ENCODE peak calls at places on chromosome 3, in four cellular contexts. I is IMR-90, Q is K562, V is GM12878. K is an unnamed sample.

GRCh38 chr3:65356331-65357286 is 668.8 kb upstream of the ADAMTS9 start:
- DNase-seq in Q (no peak), V (no peak), I (no peak), K (no peak)

GRCh38 chr3:38027466-38028465 is 1.7 kb downstream of the PLCD1 start:
- DNase-seq in Q (no peak), I (no peak), V (no peak), K (no peak)

GRCh38 chr3:155560594-155560993 is 184.3 kb downstream of the PLCH1 start:
- DNase-seq in Q (no peak), I (no peak), V (no peak), K (no peak)

GRCh38 chr3:115958531-115958930 is 335.2 kb downstream of the GAP43 start:
- DNase-seq in V (no peak), Q (no peak), I (no peak), K (no peak)

GRCh38 chr3:71753716-71754609 is at the start of gene GPR27:
- DNase-seq in V (no peak), I (peak), Q (no peak), K (peak)

GRCh38 chr3:50237754-50238548 is 1.9 kb downstream of the GNAI2 start:
- DNase-seq in Q (no peak), V (peak), I (peak), K (peak)

GRCh38 chr3:20646425-20646824 is 460.4 kb upstream of the SGO1 start:
- DNase-seq in Q (no peak), V (no peak), I (no peak), K (no peak)

GRCh38 chr3:129195731-129196256 is 12.1 kb upstream of the CNBP start:
- DNase-seq in V (no peak), I (peak), Q (no peak), K (peak)

GRCh38 chr3:72100062-72100511 is 315.1 kb upstream of the PROK2 start:
- DNase-seq in I (no peak), Q (no peak), V (no peak), K (no peak)

GRCh38 chr3:69353492-69353891 is 32.4 kb downstream of the FRMD4B start:
- DNase-seq in Q (no peak), I (no peak), V (no peak), K (peak)

GRCh38 chr3:169199283-169199682 is 464.2 kb downstream of the MECOM start:
- DNase-seq in Q (no peak), I (no peak), V (no peak), K (no peak)

GRCh38 chr3:114221165-114221880 is 16.1 kb downstream of the ZNF80 start:
- DNase-seq in Q (no peak), I (no peak), V (no peak), K (no peak)

GRCh38 chr3:160675566-160676124 is 1.3 kb upstream of the ARL14 start:
- DNase-seq in V (no peak), I (no peak), Q (no peak), K (peak)

GRCh38 chr3:132595036-132595435 is 2.0 kb upstream of the ACKR4 start:
- DNase-seq in Q (no peak), I (peak), V (no peak), K (peak)

GRCh38 chr3:185820973-185821758 is 3.7 kb downstream of the IGF2BP2 start:
- DNase-seq in I (peak), V (no peak), Q (no peak), K (peak)
- H3K27ac ChIP-seq in I (peak), V (no peak), Q (peak), K (peak)

GRCh38 chr3:5428607-5429516 is 241.4 kb downstream of the EDEM1 start:
- DNase-seq in Q (peak), I (no peak), V (peak), K (no peak)

GRCh38 chr3:5431142-5431541 is 243.6 kb downstream of the EDEM1 start:
- DNase-seq in I (no peak), Q (no peak), V (no peak), K (no peak)

GRCh38 chr3:5429517-5429890 is 242.0 kb downstream of the EDEM1 start:
- DNase-seq in I (no peak), Q (peak), V (no peak), K (no peak)

GRCh38 chr3:5430701-5431100 is 243.2 kb downstream of the EDEM1 start:
- DNase-seq in I (no peak), V (no peak), Q (no peak), K (no peak)

GRCh38 chr3:5431811-5432378 is 244.4 kb downstream of the EDEM1 start:
- DNase-seq in Q (no peak), I (no peak), V (no peak), K (no peak)
- TF ChIP-seq FOS in Q (peak), I (no peak), V (no peak), K (no peak)

DNA sequence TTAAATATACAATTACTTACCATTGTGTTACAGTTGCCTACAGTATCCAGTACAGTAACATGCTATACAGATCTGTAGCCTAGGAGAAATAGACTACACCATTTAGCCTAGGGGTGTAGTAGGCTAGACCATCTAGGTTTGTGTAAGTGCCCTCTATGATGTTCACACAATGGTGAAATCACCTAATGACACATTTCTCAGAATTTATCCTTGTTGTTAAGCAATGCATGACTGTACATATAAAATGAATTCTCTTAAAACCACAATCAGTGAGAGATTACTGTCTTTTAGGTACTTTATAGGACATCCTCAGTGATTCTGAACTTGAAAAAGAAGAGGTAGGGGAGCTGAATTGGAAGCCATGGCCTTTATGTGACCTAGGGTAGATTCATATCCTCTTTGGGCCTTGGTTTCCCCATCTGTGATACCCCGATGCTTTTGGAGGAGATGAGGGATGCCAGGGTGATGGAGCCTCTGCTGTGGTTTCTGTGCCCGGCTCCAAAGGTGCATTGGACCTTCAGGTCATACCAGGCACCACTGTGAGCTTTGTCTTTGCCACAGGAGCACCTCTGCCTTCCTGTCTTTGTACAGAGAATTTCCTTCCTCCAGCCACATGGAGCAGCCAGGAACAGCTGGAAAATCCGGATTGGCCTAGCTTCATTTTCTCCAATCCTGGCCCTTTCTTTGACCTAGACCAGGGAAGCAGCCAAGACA is 51.9 kb upstream of the FLNB start:
- DNase-seq in I (peak), Q (no peak), V (no peak), K (peak)
- H3K27ac ChIP-seq in I (peak), Q (no peak), V (no peak), K (peak)

DNA sequence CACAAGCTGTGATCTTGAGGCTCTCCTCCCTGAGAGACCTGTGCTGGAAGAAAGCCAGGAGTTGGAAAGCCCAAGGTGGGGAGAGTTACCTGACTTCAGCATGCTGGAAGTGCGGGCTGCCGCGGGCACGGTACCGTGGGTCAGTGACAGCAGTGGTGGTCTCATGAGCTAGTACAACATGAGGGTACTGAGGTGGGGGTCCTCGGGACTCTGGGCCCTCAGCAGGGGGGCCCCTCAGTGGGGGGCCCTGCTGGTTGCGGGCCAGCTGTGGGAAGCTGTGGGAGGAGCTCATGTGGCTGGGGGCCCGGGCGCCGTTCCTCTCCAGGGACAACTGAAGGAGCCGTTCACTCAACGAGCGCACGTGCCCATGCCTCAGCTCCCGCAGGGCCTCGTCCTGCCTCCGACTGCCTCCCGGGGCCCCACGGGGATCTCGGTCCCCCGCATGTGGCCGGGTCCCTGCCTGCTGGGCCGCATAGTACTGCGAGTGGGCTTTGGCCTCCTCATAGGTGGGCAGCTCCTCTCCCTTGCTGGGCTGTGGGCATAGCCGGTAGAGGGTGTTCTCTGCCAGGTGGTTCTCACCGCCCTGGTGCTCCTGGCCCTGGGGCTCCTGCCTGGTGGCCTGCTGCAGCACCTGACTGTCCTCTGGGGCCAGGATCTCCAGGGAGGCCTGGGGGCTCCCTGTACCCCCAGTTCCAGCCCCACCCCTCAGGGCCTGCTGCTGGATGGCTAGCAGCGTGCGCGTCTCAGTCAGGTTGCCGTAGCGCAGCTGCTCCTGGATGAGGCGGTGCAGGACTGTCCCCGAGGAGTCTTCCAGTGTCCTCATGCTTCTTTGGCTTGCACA is 3.4 kb downstream of the AMOTL2 start:
- DNase-seq in V (no peak), I (no peak), Q (no peak), K (no peak)
- TF ChIP-seq FOS in V (no peak), I (no peak), Q (no peak), K (no peak)

DNA sequence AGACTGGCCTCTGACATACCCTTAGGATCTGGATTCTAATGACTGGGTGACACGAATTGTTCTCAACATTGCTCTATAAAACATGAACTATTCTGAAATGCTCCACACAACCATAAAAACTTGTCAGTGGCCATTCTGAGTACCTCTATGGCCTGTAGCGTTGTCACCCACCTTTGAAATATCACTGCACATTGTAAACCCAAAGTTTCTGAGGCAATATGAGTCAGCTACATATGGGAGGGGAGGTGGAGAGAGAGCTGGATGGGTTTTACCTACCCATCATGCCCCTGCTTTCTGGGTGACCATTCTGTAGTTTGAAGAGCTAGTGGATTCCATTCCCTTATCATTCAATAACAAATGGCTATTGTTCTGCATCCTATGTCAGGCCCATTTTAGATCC is 546.2 kb upstream of the TBL1XR1 start:
- DNase-seq in Q (no peak), V (no peak), I (no peak), K (no peak)
- H3K27ac ChIP-seq in Q (no peak), V (no peak), I (no peak), K (no peak)

GRCh38 chr3:8869613-8870012 is 93.7 kb downstream of the RAD18 start:
- DNase-seq in I (peak), V (no peak), Q (no peak), K (peak)
- TF ChIP-seq FOS in I (peak), V (no peak), Q (no peak), K (peak)

DNA sequence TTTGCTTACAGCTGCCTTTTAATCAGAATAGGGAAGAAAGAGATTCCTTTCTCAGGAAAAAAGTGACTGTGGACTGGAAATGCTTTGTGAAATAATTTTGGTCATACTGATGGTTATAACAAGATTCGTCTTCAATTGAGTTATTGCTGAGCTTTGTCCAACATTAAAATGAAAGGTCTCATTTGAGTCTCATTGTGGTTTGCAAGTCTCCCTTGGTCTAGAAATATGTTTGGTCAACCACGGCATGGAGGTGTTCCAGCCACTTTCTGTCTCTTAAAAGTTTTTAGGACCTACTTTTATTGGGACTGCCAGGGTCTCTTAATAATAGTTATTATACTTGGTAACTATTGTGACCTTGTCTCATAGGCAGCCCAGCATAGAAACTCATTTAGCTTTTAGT is 15.3 kb downstream of the FLNB start:
- DNase-seq in Q (no peak), V (no peak), I (no peak), K (no peak)
- H3K27ac ChIP-seq in Q (no peak), V (no peak), I (no peak), K (no peak)

GRCh38 chr3:184662192-184662591 is 49.7 kb downstream of the MAGEF1 start:
- DNase-seq in I (peak), V (no peak), Q (no peak), K (no peak)

GRCh38 chr3:184656430-184656990 is 55.4 kb downstream of the MAGEF1 start:
- DNase-seq in I (no peak), Q (no peak), V (no peak), K (no peak)

GRCh38 chr3:184658223-184658860 is 53.5 kb downstream of the MAGEF1 start:
- DNase-seq in Q (no peak), I (no peak), V (no peak), K (no peak)

GRCh38 chr3:184656991-184657669 is 54.7 kb downstream of the MAGEF1 start:
- DNase-seq in V (peak), I (peak), Q (no peak), K (no peak)

DNA sequence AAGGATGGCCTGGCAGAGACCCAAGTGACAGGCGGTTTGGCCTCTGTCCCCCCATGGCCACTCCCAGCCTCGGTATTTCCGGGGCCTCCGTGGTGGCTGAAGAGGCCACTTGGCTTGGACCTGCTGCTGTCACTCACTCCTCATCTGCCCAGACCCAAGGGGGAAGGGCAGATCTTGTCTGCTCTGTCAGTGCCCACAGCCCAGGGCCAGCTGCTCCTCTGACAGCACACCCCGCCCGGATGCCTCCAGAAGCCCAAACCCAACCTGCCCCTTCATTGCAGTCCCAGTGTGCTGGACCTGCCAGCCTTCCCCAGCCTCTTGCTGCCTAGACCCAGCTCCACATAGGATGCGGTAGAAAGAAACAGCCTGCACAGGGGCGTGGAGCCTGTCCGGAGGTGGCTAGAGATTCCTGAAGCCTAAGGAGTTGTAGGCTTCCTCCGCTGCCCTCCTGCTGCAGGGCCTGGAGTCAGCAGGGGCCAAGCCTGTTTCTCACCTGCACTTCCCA is 52.0 kb downstream of the MAGEF1 start:
- DNase-seq in V (no peak), I (no peak), Q (no peak), K (no peak)
- TF ChIP-seq FOS in V (no peak), I (no peak), Q (no peak), K (no peak)

DNA sequence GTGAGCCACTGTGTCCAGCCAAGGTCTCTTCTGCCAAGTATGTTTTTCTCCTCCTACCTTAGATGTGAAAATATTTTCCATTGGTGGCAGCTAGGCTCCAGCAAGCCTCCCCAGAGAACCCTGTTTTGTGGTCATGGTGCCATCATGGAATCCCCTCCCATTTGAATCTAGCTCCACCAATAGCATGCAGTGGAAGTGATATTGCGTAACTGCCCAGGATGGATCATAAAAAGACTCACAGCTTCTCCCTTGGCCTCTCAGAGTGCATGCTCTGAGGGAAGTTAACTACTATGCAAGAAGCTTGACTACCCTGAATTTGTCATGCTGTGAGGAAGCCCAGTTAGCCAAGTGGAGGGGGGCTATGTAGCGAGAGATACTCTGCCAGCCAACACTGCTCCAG is 27.5 kb downstream of the CRYGS start:
- DNase-seq in Q (no peak), I (no peak), V (no peak), K (no peak)
- H3K27ac ChIP-seq in Q (no peak), I (no peak), V (no peak), K (no peak)